ENCODE peak calls at places on chromosomes 6 and 20, in nine cellular contexts. Z is adrenal gland, M is dorsolateral prefrontal cortex, E is GM23248, C is ascending aorta, V is esophagus squamous epithelium, A is neuronal stem cell, W is pancreas, O is fibroblast of lung. P is an unnamed sample.
A peak's percentile ranks its signal among the peaks of the same experiment; 100 is the strongest.

GRCh38 chr6:31796993-31797385 is 1.4 kb upstream of the VARS1 start:
- DNase-seq in M (no peak), C (no peak), E (no peak), Z (no peak), V (no peak), O (no peak), A (no peak), W (no peak), P (no peak)

GRCh38 chr6:38345586-38345985 is 294.1 kb downstream of the BTBD9 start:
- DNase-seq in O (peak; percentile 29), E (no peak), Z (no peak), M (no peak), W (no peak), V (no peak), A (no peak), C (no peak), P (no peak)

GRCh38 chr6:37021356-37022129 is 16.1 kb downstream of the FGD2 start:
- DNase-seq in O (peak; percentile 34), V (no peak), Z (no peak), M (no peak), W (no peak), C (no peak), E (peak; percentile 60), A (no peak), P (no peak)

GRCh38 chr6:36249536-36249935 is 20.3 kb upstream of the PNPLA1 start:
- DNase-seq in A (no peak), Z (no peak), V (no peak), W (no peak), E (peak; percentile 36), O (no peak), M (no peak), C (no peak), P (no peak)

GRCh38 chr6:155311076-155311475 is 3.2 kb downstream of the TFB1M start:
- DNase-seq in M (no peak), W (no peak), A (no peak), O (peak; percentile 13), E (no peak), V (no peak), C (no peak), Z (no peak), P (no peak)

GRCh38 chr20:62768234-62768814 is 27.9 kb upstream of the MRGBP start:
- DNase-seq in O (no peak), W (no peak), C (no peak), E (no peak), Z (no peak), M (no peak), A (no peak), V (no peak), P (peak; percentile 3)

GRCh38 chr20:44112456-44112855 is 74.5 kb downstream of the JPH2 start:
- DNase-seq in Z (no peak), O (no peak), C (peak; percentile 50), A (no peak), W (no peak), V (no peak), E (no peak), M (no peak), P (no peak)

GRCh38 chr20:45592574-45593189 is 13.6 kb upstream of the WFDC8 start:
- DNase-seq in W (no peak), Z (no peak), A (no peak), C (no peak), E (peak; percentile 62), V (no peak), M (no peak), O (peak; percentile 19), P (no peak)

GRCh38 chr20:64223526-64224067 is 32.0 kb upstream of the PCMTD2 start:
- DNase-seq in M (no peak), W (no peak), Z (no peak), C (no peak), V (no peak), A (peak; percentile 63), E (no peak), O (peak; percentile 44), P (peak; percentile 60)

GRCh38 chr6:30683980-30684338 is 2.5 kb downstream of the PPP1R18 start:
- DNase-seq in M (no peak), Z (no peak), C (no peak), O (no peak), E (peak; percentile 42), A (no peak), V (no peak), W (no peak), P (no peak)

GRCh38 chr20:58706975-58707681 is 14.5 kb downstream of the NPEPL1 start:
- DNase-seq in A (no peak), W (peak; percentile 5), C (peak; percentile 38), Z (peak; percentile 42), E (no peak), O (no peak), M (no peak), V (no peak), P (no peak)

GRCh38 chr6:170444811-170445211 is 108.3 kb downstream of the PSMB1 start:
- DNase-seq in M (no peak), V (no peak), W (no peak), A (no peak), C (peak; percentile 58), O (no peak), Z (peak; percentile 30), E (no peak), P (no peak)

GRCh38 chr6:108658174-108658573 is 97.5 kb downstream of the FOXO3 start:
- DNase-seq in O (no peak), V (no peak), C (no peak), E (no peak), M (no peak), W (no peak), A (no peak), Z (no peak), P (no peak)

GRCh38 chr6:73180718-73181619 is 44.3 kb downstream of the KHDC1L start:
- DNase-seq in A (peak; percentile 24), V (no peak), W (no peak), O (peak; percentile 71), Z (peak; percentile 57), C (no peak), M (peak; percentile 57), E (peak; percentile 82), P (no peak)

GRCh38 chr6:41426438-41426851 is 91.0 kb downstream of the NCR2 start:
- DNase-seq in Z (no peak), C (no peak), A (no peak), O (peak; percentile 12), E (peak; percentile 16), M (no peak), W (no peak), V (no peak), P (no peak)

GRCh38 chr6:136582702-136583471 is 32.7 kb upstream of the MAP7 start:
- DNase-seq in A (no peak), V (no peak), E (peak; percentile 93), O (peak; percentile 76), C (no peak), M (no peak), W (no peak), Z (no peak), P (no peak)

GRCh38 chr20:57570145-57570850 is 9.4 kb downstream of the PCK1 start:
- DNase-seq in M (no peak), A (no peak), W (no peak), O (no peak), E (no peak), V (no peak), C (no peak), Z (no peak), P (no peak)

GRCh38 chr6:46626228-46626909 is 26.2 kb downstream of the CYP39A1 start:
- DNase-seq in A (peak; percentile 5), V (no peak), Z (no peak), C (no peak), M (no peak), O (no peak), W (no peak), E (peak; percentile 73), P (peak; percentile 23)

GRCh38 chr6:157761331-157761921 is 61.6 kb upstream of the SNX9 start:
- DNase-seq in V (no peak), O (peak; percentile 90), A (no peak), W (no peak), E (peak; percentile 84), Z (no peak), M (no peak), C (no peak), P (no peak)
- H3K27ac ChIP-seq in V (peak overlapping the region; percentile 73), O (peak overlapping the region; percentile 58), A (no peak overlapping the region), W (no peak overlapping the region), E (peak overlapping the region; percentile 95), Z (peak overlapping the region; percentile 32), M (no peak overlapping the region), C (peak overlapping the region; percentile 88), P (no peak overlapping the region)

DNA sequence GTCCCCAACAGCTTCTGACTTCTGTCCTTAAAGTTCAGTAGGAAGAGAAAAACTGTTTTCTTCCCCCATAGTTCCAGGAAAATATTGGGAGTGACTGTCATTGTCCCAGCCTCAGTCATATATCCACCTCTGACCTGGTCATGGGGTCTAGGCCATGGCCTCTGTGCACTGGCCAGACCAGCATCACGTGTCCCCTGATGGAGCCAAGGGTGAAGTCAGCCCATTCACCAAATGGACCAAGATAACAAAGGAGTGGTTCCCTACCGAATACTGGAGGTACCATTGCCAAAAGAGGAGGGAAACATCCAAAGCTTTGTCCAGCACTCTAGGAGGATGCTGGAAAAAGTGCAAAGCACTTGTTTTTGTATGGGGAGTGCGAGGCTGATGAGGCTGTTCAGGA is 395.4 kb downstream of the TAF4 start:
- DNase-seq in O (no peak), Z (no peak), V (no peak), W (no peak), A (no peak), E (no peak), M (no peak), C (no peak), P (no peak)
- H3K27me3 ChIP-seq in O (no peaks in the 10 kb centered on the region), Z (no peaks in the 10 kb centered on the region), V (peaks cover 16% of the 10 kb centered on the region), W (no peaks in the 10 kb centered on the region), A (no peaks in the 10 kb centered on the region), E (no peaks in the 10 kb centered on the region), M (no peaks in the 10 kb centered on the region), C (no peaks in the 10 kb centered on the region), P (peaks cover 35% of the 10 kb centered on the region)

DNA sequence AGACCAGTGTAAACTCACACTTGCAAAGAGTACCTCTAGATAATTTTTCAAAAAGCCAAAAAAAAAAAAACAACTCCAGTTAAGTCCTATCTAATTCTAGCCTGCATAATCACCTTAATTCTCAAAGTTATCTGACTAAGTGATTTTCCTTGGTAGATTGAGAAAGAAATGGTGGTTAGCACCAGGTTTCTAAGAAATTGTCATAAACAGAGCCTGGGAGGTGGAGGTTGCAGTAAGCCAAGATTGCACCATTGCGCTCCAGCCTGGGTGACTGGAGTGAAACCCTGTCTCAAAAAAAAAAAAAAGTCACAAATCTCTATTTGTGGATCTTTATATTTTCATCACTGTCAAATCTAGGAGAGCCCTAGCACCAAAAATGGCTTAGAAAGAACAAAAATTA is 8.9 kb downstream of the FBXO5 start:
- DNase-seq in W (no peak), A (no peak), M (no peak), V (no peak), Z (no peak), O (no peak), E (no peak), C (no peak), P (no peak)
- H3K4me3 ChIP-seq in W (no peak overlapping the region), A (no peak overlapping the region), M (no peak overlapping the region), V (no peak overlapping the region), Z (no peak overlapping the region), O (no peak overlapping the region), E (no peak overlapping the region), C (no peak overlapping the region), P (no peak overlapping the region)

DNA sequence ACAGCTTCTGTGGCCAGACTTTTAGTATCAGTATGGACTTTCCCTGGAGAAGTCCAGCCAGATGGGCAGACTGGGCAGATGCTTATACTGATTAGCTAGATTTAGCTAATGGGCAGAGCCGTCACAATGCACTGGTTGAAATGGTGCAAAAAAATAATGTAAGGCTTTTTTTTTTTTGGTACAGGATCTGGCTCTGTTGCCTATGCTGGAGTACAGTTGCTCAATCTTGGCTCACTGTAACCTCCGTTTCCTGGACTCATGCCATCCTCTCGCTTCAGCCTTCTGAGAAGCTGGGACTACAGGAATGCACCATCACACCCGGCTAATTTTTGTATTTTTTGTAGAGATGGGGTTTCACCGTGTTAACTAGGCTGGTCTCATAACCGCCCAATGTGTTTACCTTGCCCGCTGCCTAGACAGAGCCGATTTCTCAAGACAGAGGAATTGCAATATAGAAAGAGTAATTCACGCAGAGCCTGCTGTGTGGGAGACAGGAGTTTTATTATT is 16.4 kb upstream of the KIFC1 start:
- DNase-seq in M (peak; percentile 46), C (peak; percentile 90), E (peak; percentile 92), W (peak; percentile 77), O (peak; percentile 81), Z (peak; percentile 94), A (no peak), V (no peak), P (peak; percentile 27)
- H3K27ac ChIP-seq in M (no peak overlapping the region), C (peak overlapping the region; percentile 58), E (peak overlapping the region; percentile 98), W (no peak overlapping the region), O (peak overlapping the region; percentile 32), Z (peak overlapping the region; percentile 73), A (no peak overlapping the region), V (peak overlapping the region; percentile 93), P (no peak overlapping the region)